ENCODE peak calls at places on chromosomes 4 and X, in four cellular contexts. One of them, this sample, is unnamed.
A peak's percentile ranks its signal among the peaks of the same experiment; 100 is the strongest.

GRCh38 chr4:134708616-134709015 is 507.0 kb upstream of the PABPC4L start:
- DNase-seq in adrenal gland: no peak
- DNase-seq in heart right ventricle: no peak
- DNase-seq in fibroblast of lung: no peak
- DNase-seq in this sample: no peak

GRCh38 chr4:81573817-81574216 is 102.1 kb upstream of the RASGEF1B start:
- DNase-seq in adrenal gland: no peak
- DNase-seq in heart right ventricle: no peak
- DNase-seq in fibroblast of lung: no peak
- DNase-seq in this sample: no peak

GRCh38 chrX:149630681-149631292 is 805 bp downstream of the TMEM185A start:
- DNase-seq in adrenal gland: peak; percentile 52
- DNase-seq in heart right ventricle: no peak
- DNase-seq in fibroblast of lung: peak; percentile 48
- DNase-seq in this sample: peak; percentile 10

GRCh38 chr4:39521253-39521908 is 5.9 kb downstream of the UGDH start:
- DNase-seq in adrenal gland: no peak
- DNase-seq in heart right ventricle: no peak
- DNase-seq in fibroblast of lung: peak; percentile 73
- DNase-seq in this sample: no peak

GRCh38 chrX:40127052-40127451 is 29.3 kb upstream of the BCOR start:
- DNase-seq in adrenal gland: no peak
- DNase-seq in heart right ventricle: no peak
- DNase-seq in fibroblast of lung: no peak
- DNase-seq in this sample: no peak

GRCh38 chr4:165784672-165785071 is 88.4 kb upstream of the TLL1 start:
- DNase-seq in adrenal gland: no peak
- DNase-seq in heart right ventricle: no peak
- DNase-seq in fibroblast of lung: no peak
- DNase-seq in this sample: no peak

GRCh38 chr4:54784188-54784671 is 126.5 kb downstream of the KIT start:
- DNase-seq in adrenal gland: peak; percentile 55
- DNase-seq in heart right ventricle: peak; percentile 76
- DNase-seq in fibroblast of lung: peak; percentile 34
- DNase-seq in this sample: peak; percentile 88

GRCh38 chr4:8325284-8325973 is 55.9 kb downstream of the HTRA3 start:
- DNase-seq in adrenal gland: no peak
- DNase-seq in heart right ventricle: no peak
- DNase-seq in fibroblast of lung: no peak
- DNase-seq in this sample: no peak

GRCh38 chr4:145231906-145232700 is 51.7 kb upstream of the OTUD4 start:
- DNase-seq in adrenal gland: no peak
- DNase-seq in heart right ventricle: no peak
- DNase-seq in fibroblast of lung: peak; percentile 82
- DNase-seq in this sample: no peak

GRCh38 chrX:85590638-85591037 is 211.2 kb upstream of the POF1B start:
- DNase-seq in adrenal gland: no peak
- DNase-seq in heart right ventricle: no peak
- DNase-seq in fibroblast of lung: no peak
- DNase-seq in this sample: no peak

GRCh38 chr4:108763226-108763593 is 357 bp upstream of the ETNPPL start:
- DNase-seq in adrenal gland: no peak
- DNase-seq in heart right ventricle: no peak
- DNase-seq in fibroblast of lung: no peak
- DNase-seq in this sample: no peak

GRCh38 chr4:108758498-108758897 is 4.4 kb downstream of the ETNPPL start:
- DNase-seq in adrenal gland: no peak
- DNase-seq in heart right ventricle: no peak
- DNase-seq in fibroblast of lung: no peak
- DNase-seq in this sample: no peak

GRCh38 chr4:108766058-108766457 is 3.2 kb upstream of the ETNPPL start:
- DNase-seq in adrenal gland: no peak
- DNase-seq in heart right ventricle: no peak
- DNase-seq in fibroblast of lung: no peak
- DNase-seq in this sample: no peak

GRCh38 chr4:108762559-108763225 is at the start of gene ETNPPL:
- DNase-seq in adrenal gland: peak; percentile 69
- DNase-seq in heart right ventricle: peak; percentile 47
- DNase-seq in fibroblast of lung: peak; percentile 21
- DNase-seq in this sample: peak; percentile 36

GRCh38 chr4:108763981-108764380 is 1.1 kb upstream of the ETNPPL start:
- DNase-seq in adrenal gland: no peak
- DNase-seq in heart right ventricle: no peak
- DNase-seq in fibroblast of lung: no peak
- DNase-seq in this sample: no peak
- H3K27me3 ChIP-seq in adrenal gland: no peaks in the 10 kb centered on the region
- H3K27me3 ChIP-seq in heart right ventricle: no peaks in the 10 kb centered on the region
- H3K27me3 ChIP-seq in fibroblast of lung: peaks cover 15% of the 10 kb centered on the region
- H3K27me3 ChIP-seq in this sample: peaks cover 9% of the 10 kb centered on the region

DNA sequence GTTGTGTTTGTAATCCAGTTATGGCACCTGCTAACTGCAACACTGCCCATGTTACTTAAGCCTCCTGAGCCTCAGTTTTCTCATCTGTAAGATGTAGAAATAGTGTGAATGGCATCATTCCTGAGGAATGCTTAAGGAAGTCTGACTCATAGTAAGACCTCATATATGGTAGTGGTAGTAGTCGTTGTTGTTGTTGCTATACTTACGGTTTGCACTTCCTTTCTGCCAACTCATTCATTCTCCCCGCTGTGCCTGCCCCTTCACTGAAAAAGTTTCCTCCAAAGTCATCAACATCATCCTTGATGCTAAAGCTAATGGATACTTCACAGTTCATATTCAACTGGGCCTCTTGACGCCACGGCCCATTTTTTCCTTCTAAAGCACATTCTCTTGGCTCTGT is 54.2 kb upstream of the SPANXN3 start:
- DNase-seq in adrenal gland: no peak
- DNase-seq in heart right ventricle: no peak
- DNase-seq in fibroblast of lung: no peak
- DNase-seq in this sample: no peak
- H3K27me3 ChIP-seq in adrenal gland: no peaks in the 10 kb centered on the region
- H3K27me3 ChIP-seq in heart right ventricle: no peaks in the 10 kb centered on the region
- H3K27me3 ChIP-seq in fibroblast of lung: no peaks in the 10 kb centered on the region
- H3K27me3 ChIP-seq in this sample: no peaks in the 10 kb centered on the region

GRCh38 chr4:3680656-3681055 is 85.5 kb upstream of the ADRA2C start:
- DNase-seq in adrenal gland: no peak
- DNase-seq in heart right ventricle: no peak
- DNase-seq in fibroblast of lung: no peak
- DNase-seq in this sample: no peak

GRCh38 chr4:3681191-3681590 is 85.0 kb upstream of the ADRA2C start:
- DNase-seq in adrenal gland: no peak
- DNase-seq in heart right ventricle: no peak
- DNase-seq in fibroblast of lung: no peak
- DNase-seq in this sample: peak; percentile 3

GRCh38 chr4:3683077-3683743 is 83.0 kb upstream of the ADRA2C start:
- DNase-seq in adrenal gland: no peak
- DNase-seq in heart right ventricle: no peak
- DNase-seq in fibroblast of lung: no peak
- DNase-seq in this sample: no peak

GRCh38 chr4:3683744-3684421 is 82.3 kb upstream of the ADRA2C start:
- DNase-seq in adrenal gland: no peak
- DNase-seq in heart right ventricle: no peak
- DNase-seq in fibroblast of lung: no peak
- DNase-seq in this sample: no peak

GRCh38 chr4:3682236-3683076 is 83.7 kb upstream of the ADRA2C start:
- DNase-seq in adrenal gland: no peak
- DNase-seq in heart right ventricle: no peak
- DNase-seq in fibroblast of lung: no peak
- DNase-seq in this sample: no peak
- H3K27me3 ChIP-seq in adrenal gland: no peaks in the 10 kb centered on the region
- H3K27me3 ChIP-seq in heart right ventricle: peaks cover 23% of the 10 kb centered on the region
- H3K27me3 ChIP-seq in fibroblast of lung: no peaks in the 10 kb centered on the region
- H3K27me3 ChIP-seq in this sample: peaks cover 30% of the 10 kb centered on the region

DNA sequence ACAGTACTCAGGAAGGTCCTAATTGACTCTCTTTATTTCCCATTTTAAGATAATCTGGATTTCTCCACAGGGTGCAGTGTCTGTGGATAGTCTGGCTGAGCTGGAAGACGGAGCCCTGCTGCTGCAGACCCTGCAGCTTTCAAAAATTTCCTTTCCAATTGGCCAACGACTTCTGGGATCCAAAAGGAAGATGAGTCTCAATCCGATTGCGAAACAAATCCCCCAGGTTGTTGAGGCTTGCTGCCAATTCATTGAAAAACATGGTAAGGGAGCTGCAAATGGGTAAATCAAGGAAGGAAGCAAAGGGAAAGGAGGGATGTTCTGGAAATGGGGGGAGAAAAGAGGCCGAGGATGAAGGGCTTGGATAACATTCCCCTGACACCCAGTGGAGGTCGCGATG is 26.0 kb downstream of the ARHGAP36 start:
- DNase-seq in adrenal gland: no peak
- DNase-seq in heart right ventricle: no peak
- DNase-seq in fibroblast of lung: no peak
- DNase-seq in this sample: no peak
- H3K27me3 ChIP-seq in adrenal gland: peaks cover 49% of the 10 kb centered on the region
- H3K27me3 ChIP-seq in heart right ventricle: no peaks in the 10 kb centered on the region
- H3K27me3 ChIP-seq in fibroblast of lung: no peaks in the 10 kb centered on the region
- H3K27me3 ChIP-seq in this sample: peaks cover 21% of the 10 kb centered on the region

GRCh38 chr4:3700736-3701135 is 65.4 kb upstream of the ADRA2C start:
- DNase-seq in adrenal gland: no peak
- DNase-seq in heart right ventricle: no peak
- DNase-seq in fibroblast of lung: no peak
- DNase-seq in this sample: peak; percentile 33
- H3K27me3 ChIP-seq in adrenal gland: peaks cover 14% of the 10 kb centered on the region
- H3K27me3 ChIP-seq in heart right ventricle: peaks cover 52% of the 10 kb centered on the region
- H3K27me3 ChIP-seq in fibroblast of lung: peaks cover 6% of the 10 kb centered on the region
- H3K27me3 ChIP-seq in this sample: peaks cover 85% of the 10 kb centered on the region

DNA sequence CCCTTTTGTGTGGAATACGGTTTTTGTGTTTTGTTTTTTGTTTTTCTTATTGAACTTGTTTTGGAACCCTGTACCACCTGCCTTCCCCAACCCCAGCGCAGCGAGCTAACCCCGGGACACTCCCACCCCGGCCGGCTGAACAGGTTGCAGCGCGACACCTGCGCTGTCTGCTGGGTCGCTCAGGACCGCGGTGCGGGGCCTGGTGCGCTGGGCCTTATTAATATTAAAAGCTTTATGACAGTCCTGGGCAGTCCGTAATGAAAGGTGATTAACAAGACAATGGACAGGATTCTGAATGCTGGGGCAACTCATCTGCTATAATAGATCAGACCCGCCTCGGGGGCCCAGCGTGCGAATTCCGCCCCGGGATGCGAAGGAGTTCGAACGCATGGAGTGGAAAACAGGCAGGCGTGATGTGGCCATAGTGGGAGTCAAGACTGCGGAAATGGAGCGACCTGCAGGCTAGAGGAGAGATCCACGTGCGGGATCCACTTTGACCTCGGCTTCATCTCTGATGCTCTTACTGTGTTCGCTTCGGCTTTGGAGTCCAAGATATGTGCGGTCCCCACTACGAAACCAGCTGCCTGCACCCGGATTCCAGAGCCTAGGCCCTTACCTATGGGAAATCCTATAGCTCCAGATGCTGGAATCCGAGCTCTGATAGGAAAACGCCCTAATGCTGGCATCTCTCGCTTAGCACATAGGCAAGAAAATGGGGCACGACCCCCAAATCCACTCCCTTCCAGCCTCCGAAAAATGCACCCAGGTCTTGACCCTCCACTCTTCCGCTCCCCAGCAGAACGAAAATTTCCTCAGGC is 69.0 kb upstream of the TMEM33 start:
- DNase-seq in adrenal gland: no peak
- DNase-seq in heart right ventricle: no peak
- DNase-seq in fibroblast of lung: no peak
- DNase-seq in this sample: no peak
- H3K27me3 ChIP-seq in adrenal gland: peaks cover 34% of the 10 kb centered on the region
- H3K27me3 ChIP-seq in heart right ventricle: peaks cover 56% of the 10 kb centered on the region
- H3K27me3 ChIP-seq in fibroblast of lung: peaks cover 41% of the 10 kb centered on the region
- H3K27me3 ChIP-seq in this sample: peaks cover 40% of the 10 kb centered on the region

GRCh38 chr4:10333942-10334341 is 123.3 kb downstream of the ZNF518B start:
- DNase-seq in adrenal gland: no peak
- DNase-seq in heart right ventricle: no peak
- DNase-seq in fibroblast of lung: no peak
- DNase-seq in this sample: no peak

GRCh38 chr4:10336471-10336870 is 120.8 kb downstream of the ZNF518B start:
- DNase-seq in adrenal gland: no peak
- DNase-seq in heart right ventricle: no peak
- DNase-seq in fibroblast of lung: no peak
- DNase-seq in this sample: no peak

GRCh38 chr4:10334506-10335028 is 122.7 kb downstream of the ZNF518B start:
- DNase-seq in adrenal gland: no peak
- DNase-seq in heart right ventricle: no peak
- DNase-seq in fibroblast of lung: no peak
- DNase-seq in this sample: no peak

DNA sequence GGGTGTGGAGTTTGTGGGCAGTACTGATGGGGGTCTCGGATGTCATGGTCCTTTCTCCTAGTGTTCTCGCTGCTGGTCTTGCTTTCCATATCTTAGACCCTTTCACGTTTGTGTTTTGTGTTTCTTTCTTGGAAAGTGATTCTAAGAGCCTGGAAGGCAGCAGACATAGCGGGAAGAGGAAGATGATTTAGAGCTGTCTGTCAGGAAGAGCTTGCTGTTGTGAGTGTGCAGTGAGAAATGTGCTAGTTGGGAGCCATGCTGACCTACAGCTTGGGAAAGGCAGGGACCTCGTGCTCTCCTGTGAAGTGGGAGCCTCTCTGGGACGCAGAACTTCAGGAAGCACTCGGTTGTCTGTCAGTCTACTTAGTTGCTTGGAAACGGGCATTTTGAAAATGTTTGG is 122.2 kb downstream of the ZNF518B start:
- DNase-seq in adrenal gland: no peak
- DNase-seq in heart right ventricle: no peak
- DNase-seq in fibroblast of lung: no peak
- DNase-seq in this sample: no peak
- H3K27me3 ChIP-seq in adrenal gland: no peaks in the 10 kb centered on the region
- H3K27me3 ChIP-seq in heart right ventricle: no peaks in the 10 kb centered on the region
- H3K27me3 ChIP-seq in fibroblast of lung: no peaks in the 10 kb centered on the region
- H3K27me3 ChIP-seq in this sample: no peaks in the 10 kb centered on the region

GRCh38 chrX:24423960-24424359 is 41.1 kb upstream of the PDK3 start:
- DNase-seq in adrenal gland: no peak
- DNase-seq in heart right ventricle: no peak
- DNase-seq in fibroblast of lung: peak; percentile 13
- DNase-seq in this sample: no peak

GRCh38 chrX:24424948-24425347 is 40.1 kb upstream of the PDK3 start:
- DNase-seq in adrenal gland: peak; percentile 10
- DNase-seq in heart right ventricle: peak; percentile 28
- DNase-seq in fibroblast of lung: peak; percentile 35
- DNase-seq in this sample: peak; percentile 59

GRCh38 chrX:24426340-24426913 is 38.7 kb upstream of the PDK3 start:
- DNase-seq in adrenal gland: no peak
- DNase-seq in heart right ventricle: no peak
- DNase-seq in fibroblast of lung: no peak
- DNase-seq in this sample: no peak

GRCh38 chrX:24426921-24427746 is 38.0 kb upstream of the PDK3 start:
- DNase-seq in adrenal gland: no peak
- DNase-seq in heart right ventricle: no peak
- DNase-seq in fibroblast of lung: peak; percentile 5
- DNase-seq in this sample: no peak

DNA sequence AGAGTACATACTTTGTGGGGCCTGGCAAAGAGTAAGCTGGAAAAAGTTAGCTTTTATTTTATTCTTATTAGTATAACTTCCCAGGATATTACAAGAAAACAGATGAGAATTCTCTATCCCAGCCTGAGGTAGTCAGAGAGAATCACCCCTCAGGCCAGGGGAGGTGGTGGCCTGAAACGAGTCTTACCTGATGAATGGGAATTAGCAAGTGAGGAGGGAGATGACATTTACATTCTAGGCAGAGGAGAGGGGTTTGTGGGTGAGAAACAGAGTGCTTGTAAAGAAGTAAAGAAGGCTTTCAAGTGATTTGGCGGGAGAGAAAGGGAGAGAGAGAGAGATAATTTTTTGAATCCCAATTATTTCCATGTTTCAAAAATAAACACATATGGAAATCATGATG is 39.3 kb upstream of the PDK3 start:
- DNase-seq in adrenal gland: no peak
- DNase-seq in heart right ventricle: no peak
- DNase-seq in fibroblast of lung: no peak
- DNase-seq in this sample: no peak
- H3K27me3 ChIP-seq in adrenal gland: peaks cover 13% of the 10 kb centered on the region
- H3K27me3 ChIP-seq in heart right ventricle: no peaks in the 10 kb centered on the region
- H3K27me3 ChIP-seq in fibroblast of lung: no peaks in the 10 kb centered on the region
- H3K27me3 ChIP-seq in this sample: no peaks in the 10 kb centered on the region